ENCODE peak calls at places on chromosomes 6 and 20, in eight cellular contexts. Q is HFF-Myc, I is astrocyte of the spinal cord, Y is cardiac fibroblast, U is cardiac muscle cell, F is mucosa of descending colon, C is esophagus squamous epithelium, S is A549. V is an unnamed sample.

GRCh38 chr20:56843817-56844216 is 214.7 kb downstream of the TFAP2C start:
- DNase-seq in Q (no peak), I (no peak), Y (no peak), U (no peak), F (no peak), C (no peak), S (no peak), V (no peak)

GRCh38 chr20:44609006-44609510 is 26.7 kb downstream of the PKIG start:
- DNase-seq in Q (no peak), I (no peak), Y (no peak), U (no peak), F (no peak), C (no peak), S (no peak), V (no peak)

GRCh38 chr6:125586074-125586473 is 163.4 kb upstream of the HEY2 start:
- DNase-seq in Q (no peak), I (peak; percentile 66), Y (no peak), U (no peak), F (no peak), C (no peak), S (no peak), V (peak; percentile 3)

GRCh38 chr6:38432479-38432878 is 207.2 kb downstream of the BTBD9 start:
- DNase-seq in Q (no peak), I (no peak), Y (no peak), U (no peak), F (no peak), C (no peak), S (no peak), V (peak; percentile 57)

GRCh38 chr20:57312138-57312537 is 17.5 kb upstream of the SPO11 start:
- DNase-seq in Q (no peak), I (no peak), Y (no peak), U (no peak), F (no peak), C (no peak), S (no peak), V (no peak)

GRCh38 chr6:147001621-147002020 is 202.6 kb upstream of the STXBP5 start:
- DNase-seq in Q (no peak), I (no peak), Y (no peak), U (no peak), F (no peak), C (no peak), S (no peak), V (peak; percentile 71)

GRCh38 chr6:38262041-38262440 is 377.7 kb downstream of the BTBD9 start:
- DNase-seq in Q (peak; percentile 80), I (peak; percentile 91), Y (peak; percentile 73), U (peak; percentile 36), F (no peak), C (no peak), S (peak; percentile 11), V (peak; percentile 87)

GRCh38 chr6:108635505-108636226 is 74.9 kb downstream of the FOXO3 start:
- DNase-seq in Q (no peak), I (no peak), Y (no peak), U (no peak), F (no peak), C (no peak), S (no peak), V (no peak)

GRCh38 chr6:124463271-124463670 is 499.0 kb upstream of the RNF217 start:
- DNase-seq in Q (no peak), I (no peak), Y (no peak), U (no peak), F (no peak), C (no peak), S (no peak), V (no peak)

GRCh38 chr20:3679749-3680700 is 1.8 kb downstream of the ADAM33 start:
- DNase-seq in Q (peak; percentile 63), I (peak; percentile 78), Y (peak; percentile 90), U (no peak), F (peak; percentile 44), C (no peak), S (no peak), V (peak; percentile 92)

GRCh38 chr6:119034827-119035458 is 43.5 kb downstream of the FAM184A start:
- DNase-seq in Q (no peak), I (no peak), Y (peak; percentile 50), U (peak; percentile 26), F (no peak), C (no peak), S (no peak), V (peak; percentile 34)
- H3K4me3 ChIP-seq in Q (no peak overlapping the region), I (no peak overlapping the region), Y (no peak overlapping the region), U (no peak overlapping the region), F (no peak overlapping the region), C (no peak overlapping the region), S (no peak overlapping the region), V (no peak overlapping the region)

DNA sequence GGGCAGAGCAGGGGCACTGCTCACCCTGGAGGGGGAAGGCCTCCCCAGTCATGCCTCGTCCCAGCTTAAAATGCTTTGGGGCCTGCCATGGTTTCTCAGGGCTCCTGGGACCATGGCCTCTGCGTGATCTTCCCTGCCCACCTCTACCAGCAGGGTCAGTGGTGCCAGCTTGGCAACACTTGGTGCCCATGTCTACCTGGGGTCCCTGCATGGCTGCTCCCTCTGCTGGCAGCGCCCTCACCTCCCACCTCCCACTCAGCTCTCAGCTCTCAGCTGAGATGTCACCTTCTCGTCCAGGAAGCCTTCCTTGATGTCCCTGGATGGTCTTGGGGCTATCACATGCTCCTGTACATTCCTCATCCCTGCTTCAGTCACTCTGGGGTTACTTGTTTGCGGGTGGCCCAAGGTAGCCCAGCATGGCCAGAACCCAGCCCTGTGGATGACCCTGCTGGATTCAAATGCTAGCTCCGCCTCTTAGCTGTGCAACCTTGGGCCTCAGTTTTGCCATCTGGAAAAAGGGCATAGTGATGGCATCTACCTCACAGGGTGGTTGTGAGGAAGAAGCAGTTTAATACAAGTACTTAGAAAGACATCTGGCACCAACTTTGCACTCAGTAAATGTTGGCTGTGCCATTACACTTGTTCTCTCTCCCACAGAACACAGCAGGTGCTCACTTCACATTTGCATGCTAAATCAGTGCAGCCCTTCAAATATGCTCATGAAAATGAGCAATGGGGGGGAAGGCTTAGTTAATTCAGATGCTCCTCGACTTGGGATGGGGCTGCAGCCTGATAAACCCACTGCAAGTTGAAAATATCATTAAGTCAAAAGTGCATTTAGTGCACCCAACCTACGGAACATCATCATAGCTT is 53.5 kb upstream of the PTPN1 start:
- DNase-seq in Q (no peak), I (no peak), Y (no peak), U (no peak), F (no peak), C (no peak), S (no peak), V (no peak)
- TF ChIP-seq CTCF in Q (peak; percentile 25), I (peak; percentile 30), Y (peak; percentile 6), U (peak; percentile 17), F (no peak), C (no peak), S (no peak), V (no peak)

GRCh38 chr6:166705070-166705469 is 78.0 kb upstream of the RPS6KA2 start:
- DNase-seq in Q (no peak), I (no peak), Y (peak; percentile 31), U (no peak), F (no peak), C (no peak), S (no peak), V (peak; percentile 36)
- H3K4me3 ChIP-seq in Q (no peak overlapping the region), I (no peak overlapping the region), Y (no peak overlapping the region), U (no peak overlapping the region), F (no peak overlapping the region), C (no peak overlapping the region), S (no peak overlapping the region), V (no peak overlapping the region)

DNA sequence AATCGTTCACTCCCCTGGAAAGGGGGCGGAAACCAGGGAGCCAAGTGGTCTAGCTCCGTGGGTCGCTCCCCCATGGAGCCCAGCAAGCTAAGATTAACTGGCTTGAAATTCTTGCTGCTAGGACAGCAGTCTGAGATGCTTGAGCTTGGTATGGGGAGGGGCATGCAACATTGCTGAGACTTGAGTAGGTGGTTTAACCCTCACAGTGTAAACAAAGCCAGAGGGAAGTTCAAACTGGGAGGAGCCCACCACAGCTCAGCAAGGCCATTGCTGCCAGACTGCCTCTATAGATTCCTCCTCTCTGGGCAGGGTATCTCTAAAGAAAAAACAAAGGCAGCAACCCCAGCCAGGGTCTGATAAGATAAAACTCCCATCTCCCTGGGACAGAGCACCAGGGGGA is 43.2 kb downstream of the COL21A1 start:
- DNase-seq in Q (no peak), I (no peak), Y (no peak), U (no peak), F (no peak), C (no peak), S (no peak), V (no peak)
- TF ChIP-seq CTCF in Q (no peak), I (no peak), Y (no peak), U (no peak), F (no peak), C (no peak), S (no peak), V (no peak)

DNA sequence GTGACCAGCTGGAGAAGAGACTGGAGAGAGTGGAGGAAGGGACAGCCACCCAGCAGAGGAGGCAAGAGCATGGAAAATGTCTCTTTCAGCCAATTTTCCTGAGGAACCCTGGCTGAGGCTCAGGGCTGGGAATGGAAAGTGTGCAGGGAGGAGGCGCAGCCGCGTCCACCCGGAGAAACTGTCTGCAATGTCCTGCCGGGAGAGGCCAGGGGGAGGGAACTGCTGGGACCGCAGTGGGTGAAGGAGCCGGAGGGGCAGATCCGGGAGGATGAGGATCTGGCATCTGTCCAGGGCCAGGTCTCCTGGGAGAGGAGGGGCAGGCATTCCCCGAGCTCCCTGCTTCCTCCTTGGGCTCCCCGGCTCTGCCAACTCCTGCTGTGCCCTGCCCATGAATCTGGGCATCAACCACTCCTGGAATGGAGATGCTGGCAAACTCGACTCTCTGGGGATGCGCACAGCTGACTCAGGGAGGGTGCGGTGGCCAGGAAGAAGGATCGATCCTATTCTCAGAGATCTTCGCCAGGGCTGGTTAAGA is 17.4 kb upstream of the HM13 start:
- DNase-seq in Q (no peak), I (no peak), Y (peak; percentile 77), U (no peak), F (peak; percentile 42), C (no peak), S (no peak), V (peak; percentile 38)
- H3K4me3 ChIP-seq in Q (no peak overlapping the region), I (no peak overlapping the region), Y (no peak overlapping the region), U (no peak overlapping the region), F (no peak overlapping the region), C (no peak overlapping the region), S (no peak overlapping the region), V (no peak overlapping the region)

GRCh38 chr6:139663996-139664395 is 289.5 kb upstream of the CITED2 start:
- DNase-seq in Q (no peak), I (no peak), Y (no peak), U (no peak), F (no peak), C (no peak), S (no peak), V (no peak)

GRCh38 chr6:139659196-139659595 is 284.7 kb upstream of the CITED2 start:
- DNase-seq in Q (no peak), I (no peak), Y (no peak), U (no peak), F (no peak), C (no peak), S (no peak), V (no peak)

GRCh38 chr6:139657121-139657520 is 282.7 kb upstream of the CITED2 start:
- DNase-seq in Q (no peak), I (no peak), Y (no peak), U (no peak), F (no peak), C (no peak), S (no peak), V (no peak)

GRCh38 chr6:139655783-139656705 is 281.6 kb upstream of the CITED2 start:
- DNase-seq in Q (no peak), I (peak; percentile 52), Y (no peak), U (no peak), F (peak; percentile 81), C (no peak), S (peak; percentile 32), V (no peak)

GRCh38 chr6:139659711-139660110 is 285.3 kb upstream of the CITED2 start:
- DNase-seq in Q (no peak), I (no peak), Y (no peak), U (no peak), F (no peak), C (no peak), S (no peak), V (no peak)
- TF ChIP-seq CTCF in Q (no peak), I (no peak), Y (no peak), U (no peak), F (no peak), C (no peak), S (no peak), V (no peak)

V was measured in fibroblast of mammary gland.